ENCODE peak calls at places on chromosomes 2 and 18, in nine cellular contexts. O is tibial nerve; G is CD8-positive, alpha-beta T cell; X is brain microvascular endothelial cell; Y is bronchial epithelial cell; U is stomach; W is AG09319; Q is mucosa of descending colon; K is GM10248. Z is an unnamed sample.

GRCh38 chr2:74440378-74441110 is 1.2 kb downstream of the RTKN start:
- DNase-seq in O (peak), G (peak), X (peak), Y (peak), U (peak), W (no peak), Q (peak), K (peak), Z (peak)

GRCh38 chr18:57664600-57665165 is 43.0 kb upstream of the NARS1 start:
- DNase-seq in O (no peak), G (no peak), X (no peak), Y (no peak), U (no peak), W (no peak), Q (no peak), K (no peak), Z (no peak)

GRCh38 chr2:172328103-172328835 is 99.1 kb upstream of the ITGA6 start:
- DNase-seq in O (no peak), G (no peak), X (no peak), Y (no peak), U (no peak), W (no peak), Q (no peak), K (no peak), Z (no peak)

GRCh38 chr2:101264360-101264939 is 11.8 kb downstream of the CNOT11 start:
- DNase-seq in O (no peak), G (no peak), X (no peak), Y (no peak), U (no peak), W (no peak), Q (no peak), K (no peak), Z (no peak)

GRCh38 chr2:232488097-232488711 is 570 bp upstream of the ECEL1 start:
- DNase-seq in O (no peak), G (no peak), X (no peak), Y (no peak), U (no peak), W (no peak), Q (peak), K (no peak), Z (peak)

GRCh38 chr2:48588745-48589144 is 28.9 kb upstream of the GTF2A1L start:
- DNase-seq in O (no peak), G (no peak), X (no peak), Y (no peak), U (no peak), W (no peak), Q (no peak), K (no peak), Z (no peak)

GRCh38 chr2:28209864-28210263 is 182.8 kb upstream of the FOSL2 start:
- DNase-seq in O (no peak), G (no peak), X (no peak), Y (no peak), U (no peak), W (no peak), Q (no peak), K (no peak), Z (no peak)

GRCh38 chr2:24477229-24477628 is 13.8 kb upstream of the NCOA1 start:
- DNase-seq in O (no peak), G (no peak), X (no peak), Y (no peak), U (no peak), W (no peak), Q (no peak), K (no peak), Z (no peak)

GRCh38 chr2:39513641-39514094 is 76.6 kb upstream of the MAP4K3 start:
- DNase-seq in O (no peak), G (no peak), X (peak), Y (peak), U (peak), W (peak), Q (no peak), K (peak), Z (peak)

GRCh38 chr2:171226471-171226870 is 65.8 kb upstream of the TLK1 start:
- DNase-seq in O (no peak), G (no peak), X (no peak), Y (no peak), U (no peak), W (no peak), Q (no peak), K (no peak), Z (no peak)

GRCh38 chr2:149572102-149572953 is 15.2 kb downstream of the MMADHC start:
- DNase-seq in O (no peak), G (no peak), X (no peak), Y (no peak), U (no peak), W (no peak), Q (no peak), K (no peak), Z (no peak)

GRCh38 chr2:149575277-149575676 is 12.3 kb downstream of the MMADHC start:
- DNase-seq in O (no peak), G (no peak), X (no peak), Y (no peak), U (no peak), W (no peak), Q (no peak), K (no peak), Z (no peak)

GRCh38 chr2:149577269-149577668 is 10.3 kb downstream of the MMADHC start:
- DNase-seq in O (no peak), G (no peak), X (no peak), Y (no peak), U (no peak), W (no peak), Q (no peak), K (no peak), Z (no peak)

GRCh38 chr2:149573760-149574159 is 13.8 kb downstream of the MMADHC start:
- DNase-seq in O (no peak), G (no peak), X (no peak), Y (no peak), U (no peak), W (no peak), Q (no peak), K (no peak), Z (no peak)

DNA sequence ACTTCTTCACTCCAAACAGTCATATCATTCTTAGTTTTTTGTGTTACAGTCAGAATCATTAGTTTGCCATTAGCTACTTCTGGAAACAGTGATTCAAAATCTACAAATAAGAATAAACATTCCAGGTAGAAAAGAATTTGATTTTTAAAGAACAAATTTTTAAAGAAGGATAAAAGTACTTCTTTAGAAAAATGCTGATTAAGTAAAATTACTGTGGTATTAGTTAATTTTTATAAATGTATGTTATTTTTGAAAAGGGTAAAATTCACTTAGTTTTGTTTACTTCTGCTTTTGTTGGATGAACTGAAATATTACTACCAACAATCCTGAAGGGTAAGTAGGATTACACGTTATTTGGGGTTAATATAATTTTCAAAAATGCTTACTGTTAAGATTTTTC is 11.8 kb downstream of the MMADHC start:
- DNase-seq in O (no peak), G (no peak), X (no peak), Y (no peak), U (no peak), W (no peak), Q (no peak), K (no peak), Z (no peak)
- TF ChIP-seq CTCF in O (no peak), G (no peak), X (no peak), Y (no peak), U (no peak), W (no peak), Q (no peak), K (no peak), Z (no peak)

DNA sequence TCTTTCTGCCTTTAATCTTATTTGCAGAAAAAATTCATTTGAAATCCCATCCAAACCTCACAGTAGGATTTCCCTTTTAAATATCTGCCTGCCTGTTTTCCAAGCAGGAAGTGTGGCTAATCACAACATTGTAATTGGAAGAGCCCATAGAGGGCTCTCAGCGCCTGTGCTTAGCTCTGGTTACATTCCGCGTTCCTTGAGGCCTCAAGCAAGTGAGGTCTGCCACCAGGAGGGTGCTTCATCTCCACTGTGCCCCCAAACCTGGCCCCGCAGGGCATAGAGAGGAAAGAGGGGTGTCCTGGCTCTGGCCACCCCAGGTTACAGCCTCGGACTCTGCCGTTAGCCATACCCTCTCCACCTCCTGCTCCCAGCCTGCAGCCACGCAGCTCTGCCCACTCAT is 214.8 kb downstream of the SP3 start:
- DNase-seq in O (no peak), G (no peak), X (no peak), Y (peak), U (no peak), W (no peak), Q (no peak), K (no peak), Z (peak)
- TF ChIP-seq CTCF in O (no peak), G (no peak), X (peak), Y (no peak), U (no peak), W (peak), Q (no peak), K (no peak), Z (no peak)

GRCh38 chr2:187442378-187442777 is 5.7 kb downstream of the CALCRL start:
- DNase-seq in O (no peak), G (no peak), X (no peak), Y (peak), U (no peak), W (no peak), Q (no peak), K (no peak), Z (no peak)
- TF ChIP-seq CTCF in O (no peak), G (no peak), X (peak), Y (peak), U (no peak), W (no peak), Q (no peak), K (no peak), Z (no peak)

GRCh38 chr18:33540392-33540791 is 37.6 kb upstream of the ASXL3 start:
- DNase-seq in O (no peak), G (no peak), X (no peak), Y (no peak), U (no peak), W (no peak), Q (no peak), K (no peak), Z (no peak)
- TF ChIP-seq CTCF in O (no peak), G (no peak), X (no peak), Y (no peak), U (no peak), W (no peak), Q (no peak), K (no peak), Z (no peak)

DNA sequence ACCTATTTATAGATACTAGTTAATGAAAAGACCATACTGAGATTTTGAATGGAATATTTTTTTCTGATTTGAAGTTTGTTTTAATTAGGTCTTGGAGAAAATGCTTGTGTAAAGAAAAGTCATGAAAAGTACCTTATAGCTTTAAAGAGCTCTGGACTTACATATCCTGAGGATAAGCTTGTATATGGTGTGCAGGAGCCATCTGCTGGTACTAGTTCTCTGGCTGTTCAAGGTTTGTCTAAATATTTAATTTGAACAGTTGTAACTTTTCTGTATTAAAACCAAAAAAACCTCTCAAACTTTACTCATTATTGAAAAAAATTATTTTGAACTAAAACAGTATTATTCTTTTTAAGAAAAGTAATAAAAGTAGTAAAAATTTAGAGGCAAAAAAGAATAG is 50.2 kb downstream of the UBR3 start:
- DNase-seq in O (no peak), G (no peak), X (no peak), Y (peak), U (no peak), W (no peak), Q (no peak), K (peak), Z (no peak)
- TF ChIP-seq CTCF in O (peak), G (peak), X (peak), Y (no peak), U (no peak), W (peak), Q (no peak), K (peak), Z (no peak)

GRCh38 chr18:79396431-79397287 is 929 bp downstream of the NFATC1 start:
- DNase-seq in O (no peak), G (no peak), X (no peak), Y (no peak), U (no peak), W (no peak), Q (peak), K (peak), Z (peak)
- TF ChIP-seq CTCF in O (no peak), G (no peak), X (peak), Y (peak), U (no peak), W (peak), Q (no peak), K (peak), Z (no peak)

GRCh38 chr2:196808281-196808680 is 874 bp downstream of the C2orf66 start:
- DNase-seq in O (no peak), G (no peak), X (no peak), Y (no peak), U (no peak), W (no peak), Q (no peak), K (no peak), Z (no peak)
- TF ChIP-seq CTCF in O (no peak), G (no peak), X (no peak), Y (no peak), U (no peak), W (no peak), Q (no peak), K (no peak), Z (no peak)

GRCh38 chr2:114201781-114202180 is 240.7 kb upstream of the DPP10 start:
- DNase-seq in O (no peak), G (no peak), X (no peak), Y (no peak), U (no peak), W (no peak), Q (no peak), K (no peak), Z (no peak)
- TF ChIP-seq CTCF in O (no peak), G (no peak), X (no peak), Y (no peak), U (no peak), W (no peak), Q (no peak), K (no peak), Z (no peak)

DNA sequence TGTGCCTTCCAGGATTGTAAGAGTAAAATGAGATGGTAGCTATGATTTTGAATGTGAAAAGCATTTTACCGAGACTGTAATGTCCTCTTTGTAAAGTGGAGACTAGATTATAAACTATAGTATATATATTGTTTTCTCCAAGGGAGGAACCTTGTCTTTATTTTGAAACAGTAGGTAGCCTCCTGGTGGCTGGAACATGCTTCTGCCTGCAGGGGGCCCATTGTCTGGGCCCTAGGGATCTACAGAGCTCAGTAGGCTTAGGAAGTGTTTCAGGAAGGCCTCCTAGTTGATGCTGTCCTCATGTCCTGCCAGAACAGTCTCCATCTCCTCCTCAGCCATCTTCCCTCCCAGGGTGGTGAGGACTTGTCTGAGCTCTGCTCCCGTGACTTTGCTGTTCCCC is 3.0 kb downstream of the PIKFYVE start:
- DNase-seq in O (no peak), G (no peak), X (no peak), Y (no peak), U (no peak), W (no peak), Q (no peak), K (no peak), Z (no peak)
- TF ChIP-seq CTCF in O (no peak), G (peak), X (peak), Y (no peak), U (no peak), W (no peak), Q (no peak), K (no peak), Z (no peak)

GRCh38 chr2:184410160-184410559 is 188.2 kb upstream of the ZNF804A start:
- DNase-seq in O (no peak), G (no peak), X (no peak), Y (no peak), U (no peak), W (no peak), Q (no peak), K (no peak), Z (no peak)
- TF ChIP-seq CTCF in O (no peak), G (no peak), X (no peak), Y (no peak), U (no peak), W (no peak), Q (no peak), K (no peak), Z (no peak)